ENCODE peak calls at places on chromosomes 2 and 18, in five cellular contexts. F, B, R, A and D are unnamed samples.

GRCh38 chr2:233210843-233211600 is 40.5 kb upstream of the ATG16L1 start:
- DNase-seq in R (peak; percentile 84), B (no peak), A (peak; percentile 91), F (no peak), D (no peak)

GRCh38 chr2:18311413-18311812 is 249.0 kb downstream of the RDH14 start:
- DNase-seq in R (no peak), A (no peak), B (no peak), F (no peak), D (no peak)

GRCh38 chr18:25503567-25504081 is 151.7 kb upstream of the ZNF521 start:
- DNase-seq in A (peak; percentile 49), R (peak; percentile 55), B (no peak), F (no peak), D (no peak)

GRCh38 chr2:98822301-98823164 is 91.6 kb upstream of the MGAT4A start:
- DNase-seq in A (no peak), F (peak; percentile 71), B (peak; percentile 44), R (no peak), D (no peak)

GRCh38 chr2:226310081-226310625 is 489.5 kb downstream of the IRS1 start:
- DNase-seq in R (no peak), B (no peak), F (no peak), A (no peak), D (no peak)

GRCh38 chr18:13353424-13353823 is 134.9 kb downstream of the LDLRAD4 start:
- DNase-seq in A (no peak), R (no peak), F (no peak), B (no peak), D (no peak)

GRCh38 chr2:85721641-85722040 is 27.5 kb downstream of the GNLY start:
- DNase-seq in A (no peak), F (no peak), R (no peak), B (no peak), D (no peak)

GRCh38 chr2:201971516-201972228 is 62.0 kb upstream of the FZD7 start:
- DNase-seq in F (no peak), A (no peak), R (no peak), B (no peak), D (no peak)

GRCh38 chr2:31784868-31785267 is 204.1 kb upstream of the SRD5A2 start:
- DNase-seq in R (no peak), A (no peak), B (no peak), F (no peak), D (no peak)

GRCh38 chr18:10015941-10016819 is 102.4 kb downstream of the VAPA start:
- DNase-seq in F (no peak), B (no peak), R (peak; percentile 54), A (no peak), D (no peak)

GRCh38 chr18:11741505-11742145 is 52.6 kb downstream of the GNAL start:
- DNase-seq in F (no peak), B (no peak), A (no peak), R (no peak), D (no peak)

GRCh38 chr18:36352384-36352783 is 54.9 kb downstream of the FHOD3 start:
- DNase-seq in B (no peak), R (peak; percentile 87), F (no peak), A (no peak), D (no peak)

GRCh38 chr2:65834657-65835056 is 402.3 kb upstream of the SPRED2 start:
- DNase-seq in F (no peak), R (no peak), A (no peak), B (no peak), D (no peak)

GRCh38 chr2:11796190-11797171 is 50.0 kb downstream of the LPIN1 start:
- DNase-seq in R (no peak), B (no peak), A (no peak), F (no peak), D (no peak)

GRCh38 chr18:74930616-74931015 is 278.3 kb downstream of the PTGR3 start:
- DNase-seq in F (no peak), B (no peak), A (no peak), R (no peak), D (no peak)